ENCODE peak calls at places on chromosomes 4 and X, in five cellular contexts. Y is pancreas; A is body of pancreas; Q is CD4-positive, CD25-positive, alpha-beta regulatory T cell; E is lung. L is an unnamed sample. For H3K36me3, the result is how much of the 10 kb centered on the place peaks cover.

GRCh38 chrX:103792916-103793540 is 16.4 kb downstream of the PLP1 start:
- DNase-seq in Y (no peak), A (no peak), Q (no peak), E (no peak), L (peak)

GRCh38 chrX:138709886-138710285 is 1.6 kb downstream of the FGF13 start:
- DNase-seq in Y (no peak), A (no peak), Q (no peak), E (no peak), L (no peak)

GRCh38 chr4:184845367-184846011 is 19.7 kb upstream of the ACSL1 start:
- DNase-seq in Y (no peak), A (no peak), Q (no peak), E (no peak), L (no peak)

GRCh38 chrX:10741003-10741402 is 120.6 kb upstream of the MID1 start:
- DNase-seq in Y (no peak), A (no peak), Q (no peak), E (no peak), L (no peak)

GRCh38 chr4:973431-974397 is at the start of gene DGKQ:
- DNase-seq in Y (peak), A (peak), Q (peak), E (peak), L (peak)

GRCh38 chrX:72568406-72569092 is 4.1 kb downstream of the HDAC8 start:
- DNase-seq in Y (no peak), A (no peak), Q (no peak), E (no peak), L (peak)

GRCh38 chr4:15636818-15637217 is 18.3 kb downstream of the FBXL5 start:
- DNase-seq in Y (no peak), A (no peak), Q (no peak), E (no peak), L (no peak)

GRCh38 chr4:101163936-101164335 is 183.4 kb downstream of the PPP3CA start:
- DNase-seq in Y (no peak), A (no peak), Q (no peak), E (no peak), L (no peak)

GRCh38 chrX:2707334-2707760 is 16.3 kb downstream of the CD99 start:
- DNase-seq in Y (peak), A (peak), Q (no peak), E (peak), L (no peak)

DNA sequence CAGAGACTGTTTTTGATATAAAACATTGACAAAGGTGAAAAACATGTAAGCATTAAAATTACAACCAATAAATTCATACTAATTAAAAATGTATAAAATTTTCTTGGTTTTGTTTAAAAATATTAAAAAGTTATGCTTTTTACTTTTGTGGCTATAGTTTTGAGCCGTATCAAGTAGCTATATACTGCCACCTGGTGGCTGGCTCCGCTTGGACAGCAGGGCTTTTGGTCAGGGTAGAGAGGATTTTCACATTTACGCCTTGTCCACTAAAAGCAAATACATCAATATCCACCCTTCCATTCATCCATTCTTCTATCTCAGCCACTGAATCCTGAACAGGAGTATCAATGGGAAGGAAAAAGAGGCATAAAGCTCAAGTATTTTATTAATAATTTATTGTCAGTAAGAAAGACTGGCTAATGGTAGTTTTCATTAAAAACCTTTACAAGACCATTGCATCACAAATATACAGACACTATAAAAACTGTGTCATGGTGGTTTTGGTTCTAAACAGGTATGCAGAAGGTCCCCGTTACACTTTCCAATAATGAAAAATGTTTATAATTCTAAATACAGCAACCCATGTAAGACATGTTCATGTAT is 32.1 kb upstream of the MTNR1A start:
- DNase-seq in Y (peak), A (peak), Q (peak), E (peak), L (peak)
- H3K36me3 ChIP-seq in Y (under half), A (under half), Q (under half), E (under half), L (under half)

DNA sequence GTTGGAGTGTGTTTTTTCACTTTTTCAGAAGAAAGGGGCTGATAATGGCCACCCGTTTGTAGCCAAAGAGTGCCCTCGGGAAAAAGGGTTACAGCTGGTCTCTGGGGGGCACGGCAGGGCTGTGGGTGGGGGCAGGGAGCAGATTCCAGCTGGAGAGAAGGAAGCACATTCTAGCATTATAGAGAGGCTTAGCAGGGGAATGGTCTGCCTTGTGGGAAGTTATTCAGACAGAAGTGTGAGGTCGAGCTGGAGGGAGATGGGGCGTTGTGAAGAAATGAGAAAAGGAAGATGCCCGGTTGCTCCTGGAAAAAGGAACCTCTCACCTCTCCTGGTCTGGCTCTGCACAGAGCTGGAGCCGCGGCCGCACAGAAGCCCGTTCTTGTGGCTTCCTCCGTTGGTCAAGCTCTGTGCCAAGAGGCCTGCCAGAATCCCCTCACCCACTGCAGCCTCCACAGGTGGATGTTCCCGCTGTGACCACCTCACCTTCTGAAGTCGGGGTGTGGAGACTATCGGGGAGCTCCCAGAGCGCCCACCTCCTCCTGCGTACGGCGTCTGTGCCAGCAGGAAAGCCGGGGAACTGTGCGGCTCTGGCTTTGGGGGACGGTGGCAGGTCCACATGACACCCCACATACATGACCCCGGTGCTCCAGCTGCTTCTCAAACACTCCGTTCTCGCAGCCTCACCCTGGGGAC is 52.4 kb upstream of the HGFAC start:
- DNase-seq in Y (no peak), A (no peak), Q (no peak), E (no peak), L (no peak)
- H3K4me3 ChIP-seq in Y (no peak), A (no peak), Q (no peak), E (no peak), L (no peak)

GRCh38 chr4:82913305-82913704 is 12.8 kb downstream of the THAP9 start:
- DNase-seq in Y (no peak), A (no peak), Q (no peak), E (no peak), L (no peak)
- H3K36me3 ChIP-seq in Y (under half), A (under half), Q (under half), E (under half), L (under half)

GRCh38 chr4:147780137-147780777 is 48.4 kb downstream of the ARHGAP10 start:
- DNase-seq in Y (no peak), A (no peak), Q (no peak), E (no peak), L (no peak)
- H3K4me3 ChIP-seq in Y (no peak), A (no peak), Q (no peak), E (no peak), L (no peak)

GRCh38 chr4:2507259-2507658 is 29.2 kb upstream of the FAM193A start:
- DNase-seq in Y (no peak), A (no peak), Q (no peak), E (no peak), L (no peak)
- H3K36me3 ChIP-seq in Y (under half), A (under half), Q (half or more), E (under half), L (under half)

GRCh38 chr4:183100298-183100599 is 1.2 kb downstream of the WWC2 start:
- DNase-seq in Y (no peak), A (no peak), Q (no peak), E (no peak), L (no peak)
- H3K4me3 ChIP-seq in Y (peak), A (peak), Q (no peak), E (peak), L (peak)

DNA sequence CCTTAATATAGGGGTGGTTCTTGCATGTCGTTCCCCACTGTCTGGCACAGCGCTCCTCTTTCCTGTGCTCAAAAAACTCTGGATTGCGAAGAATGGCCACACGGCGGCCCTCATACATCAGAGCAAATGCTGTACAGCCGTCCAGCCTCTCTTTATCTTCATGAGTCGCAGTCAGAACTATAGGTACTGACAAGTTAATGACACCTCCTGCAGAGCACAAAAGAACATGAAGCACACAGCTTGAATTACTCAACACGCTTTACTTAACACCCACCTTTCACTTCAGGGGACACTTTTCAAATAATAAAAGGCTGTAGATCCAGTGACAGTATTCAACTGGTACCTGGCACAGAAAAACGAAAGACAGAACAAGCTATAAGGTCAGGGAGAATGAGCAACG is 65.3 kb downstream of the PAPSS1 start:
- DNase-seq in Y (no peak), A (no peak), Q (no peak), E (no peak), L (no peak)
- H3K36me3 ChIP-seq in Y (under half), A (under half), Q (half or more), E (under half), L (under half)

GRCh38 chr4:8050180-8050554 is 108.4 kb downstream of the ABLIM2 start:
- DNase-seq in Y (no peak), A (no peak), Q (no peak), E (no peak), L (no peak)
- H3K4me3 ChIP-seq in Y (no peak), A (no peak), Q (no peak), E (no peak), L (no peak)

GRCh38 chr4:78799551-78800495 is 23.7 kb downstream of the BMP2K start:
- DNase-seq in Y (no peak), A (no peak), Q (no peak), E (no peak), L (no peak)

GRCh38 chr4:78797777-78798284 is 21.7 kb downstream of the BMP2K start:
- DNase-seq in Y (no peak), A (no peak), Q (no peak), E (no peak), L (no peak)

DNA sequence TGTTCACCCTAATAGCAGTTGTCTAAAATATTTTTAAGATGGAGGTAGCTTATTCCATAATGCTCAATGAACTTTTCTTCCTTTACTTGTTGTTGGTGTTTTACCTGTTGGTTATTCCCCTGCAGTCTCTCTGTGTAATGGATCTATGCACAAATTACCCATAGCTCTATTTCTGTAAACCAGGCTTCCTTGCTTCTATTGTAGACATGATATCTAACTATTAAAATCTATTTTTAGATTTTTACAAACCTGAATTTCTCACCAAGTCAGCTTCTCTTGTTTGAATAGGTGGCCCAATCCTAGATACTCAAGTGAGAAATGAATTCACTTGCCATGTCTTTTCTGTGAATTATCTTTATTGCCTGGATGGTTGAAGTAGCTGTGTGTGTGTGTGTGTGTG is 24.8 kb downstream of the BMP2K start:
- DNase-seq in Y (no peak), A (no peak), Q (no peak), E (no peak), L (no peak)
- H3K36me3 ChIP-seq in Y (under half), A (under half), Q (under half), E (under half), L (under half)

DNA sequence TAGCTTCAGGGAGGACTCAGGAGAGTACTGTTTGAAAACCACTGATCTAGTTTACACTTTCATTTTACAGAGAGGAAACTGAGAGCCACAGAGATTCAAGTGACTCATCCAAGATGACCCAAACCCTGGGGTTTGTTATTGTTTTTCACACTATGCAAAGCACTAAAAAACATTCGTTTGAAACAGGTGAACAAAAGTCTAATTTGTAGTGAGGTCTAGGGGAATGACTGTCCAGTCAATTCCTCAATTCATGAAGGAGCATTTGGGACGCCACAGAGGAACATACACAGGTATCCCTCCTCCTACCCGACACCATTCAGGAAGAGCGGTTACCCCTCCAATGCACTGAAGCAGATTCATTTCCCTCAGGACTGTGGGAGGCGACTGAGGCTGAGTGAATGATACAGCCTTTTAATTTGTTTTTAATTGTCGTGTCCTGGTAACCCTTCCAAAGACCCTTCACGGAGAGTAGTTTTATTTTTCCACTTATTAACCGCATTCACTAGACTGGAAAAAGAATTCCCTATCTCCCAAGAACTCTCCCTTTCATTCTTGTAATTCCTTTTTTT is 30.3 kb downstream of the TLR10 start:
- DNase-seq in Y (no peak), A (no peak), Q (no peak), E (no peak), L (no peak)
- H3K4me3 ChIP-seq in Y (no peak), A (no peak), Q (no peak), E (no peak), L (no peak)

L was measured in cardiac muscle cell.